ENCODE peak calls at places on chromosomes 11 and 22, in four cellular contexts. T is activated CD8-positive, alpha-beta T cell treated with anti-CD3 and anti-CD28 coated beads for 36 hours; W is heart right ventricle; N is cardiac muscle cell. D is an unnamed sample.

GRCh38 chr22:27086080-27086479 is 428.7 kb downstream of the MIAT start:
- DNase-seq in N (no peak), T (no peak), W (no peak), D (no peak)

GRCh38 chr22:37174964-37175363 is 13.1 kb downstream of the C1QTNF6 start:
- DNase-seq in W (no peak), N (no peak), T (no peak), D (no peak)

GRCh38 chr11:45606514-45607024 is 58.9 kb downstream of the CHST1 start:
- DNase-seq in N (peak; percentile 21), T (no peak), W (no peak), D (no peak)

GRCh38 chr11:14902650-14903350 is 10.8 kb upstream of the CYP2R1 start:
- DNase-seq in W (no peak), N (no peak), T (no peak), D (no peak)

GRCh38 chr11:115054541-115055538 is 376.5 kb downstream of the NXPE2 start:
- DNase-seq in W (peak; percentile 44), T (no peak), N (no peak), D (no peak)

GRCh38 chr11:32052218-32052617 is 38.7 kb upstream of the RCN1 start:
- DNase-seq in N (peak; percentile 73), T (peak; percentile 61), W (peak; percentile 27), D (peak; percentile 52)

GRCh38 chr11:43923327-43924111 is 18.9 kb upstream of the C11orf96 start:
- DNase-seq in N (no peak), W (peak; percentile 44), T (no peak), D (no peak)

GRCh38 chr11:27370374-27370773 is 7.4 kb upstream of the CCDC34 start:
- DNase-seq in T (no peak), N (no peak), W (no peak), D (no peak)

GRCh38 chr22:35148381-35148780 is 82.4 kb downstream of the ISX start:
- DNase-seq in T (no peak), W (no peak), N (no peak), D (no peak)

GRCh38 chr22:49044776-49045175 is 782.9 kb downstream of the BRD1 start:
- DNase-seq in T (no peak), W (no peak), N (no peak), D (no peak)

GRCh38 chr11:114250993-114251796 is 45.0 kb upstream of the NNMT start:
- DNase-seq in W (no peak), N (no peak), T (no peak), D (no peak)

GRCh38 chr11:130145975-130146776 is 13.4 kb upstream of the ST14 start:
- DNase-seq in W (peak; percentile 27), N (no peak), T (no peak), D (no peak)

GRCh38 chr22:39027717-39028116 is 6.8 kb downstream of the APOBEC3D start:
- DNase-seq in N (no peak), T (no peak), W (no peak), D (no peak)

GRCh38 chr11:120900642-120901041 is 123.3 kb upstream of the TBCEL start:
- DNase-seq in N (peak; percentile 80), W (no peak), T (no peak), D (no peak)

GRCh38 chr11:90171359-90171758 is 36.9 kb downstream of the NAALAD2 start:
- DNase-seq in N (no peak), T (no peak), W (no peak), D (no peak)

GRCh38 chr11:91608662-91609061 is 616.0 kb upstream of the FAT3 start:
- DNase-seq in T (no peak), N (no peak), W (no peak), D (no peak)

GRCh38 chr11:14773755-14774154 is 118.3 kb downstream of the CYP2R1 start:
- DNase-seq in N (no peak), T (peak; percentile 20), W (no peak), D (no peak)

GRCh38 chr11:68460741-68461283 is at the start of gene PPP6R3:
- DNase-seq in N (no peak), T (no peak), W (no peak), D (no peak)

GRCh38 chr11:21895686-21896085 is 297.2 kb upstream of the ANO5 start:
- DNase-seq in N (no peak), W (no peak), T (no peak), D (no peak)

GRCh38 chr22:35126993-35127392 is 61.0 kb downstream of the ISX start:
- DNase-seq in T (peak; percentile 9), N (no peak), W (no peak), D (peak; percentile 56)

DNA sequence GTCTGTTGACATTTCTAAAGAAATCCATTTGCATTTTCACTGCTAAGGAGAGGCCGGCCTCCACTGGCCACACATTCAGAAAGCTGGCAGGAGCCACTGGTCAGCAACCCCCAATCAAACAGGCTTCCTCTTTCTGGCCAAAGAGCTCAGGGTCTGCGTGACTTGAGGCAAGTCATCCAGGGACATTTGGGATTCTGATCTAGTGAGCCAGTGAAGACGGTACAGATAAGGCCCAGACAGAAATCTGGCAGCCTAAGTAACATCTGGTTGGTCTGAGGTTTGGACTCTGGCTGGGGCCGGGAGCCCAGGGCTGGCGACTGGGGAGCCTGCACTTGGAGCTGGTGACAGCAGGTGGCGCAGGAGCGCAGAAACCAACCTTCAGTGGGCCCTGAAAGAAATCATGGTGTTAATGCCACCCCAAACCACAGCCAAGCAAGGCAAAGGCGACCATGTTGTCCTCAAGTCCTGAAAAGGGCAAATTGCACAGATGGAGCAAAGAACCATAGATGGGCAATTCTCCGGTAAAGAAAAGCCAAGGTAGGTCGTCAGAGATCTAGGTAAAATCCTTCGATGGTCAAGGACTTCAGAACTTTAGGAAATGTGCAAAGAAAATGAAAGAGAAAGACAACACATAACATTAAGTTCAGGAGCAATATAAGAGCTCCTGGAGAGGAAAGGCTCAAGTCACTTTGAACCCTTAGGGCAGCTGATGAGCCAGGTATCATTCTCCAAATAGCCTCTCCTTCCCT is 99.4 kb upstream of the BLID start:
- DNase-seq in W (peak; percentile 86), T (peak; percentile 48), N (peak; percentile 78), D (peak; percentile 64)
- TF ChIP-seq CTCF in W (peak; percentile 96), T (peak; percentile 81), N (peak; percentile 95), D (peak; percentile 85)

GRCh38 chr11:49851511-49851910 is 100.7 kb upstream of the OR4C13 start:
- DNase-seq in W (no peak), N (no peak), T (no peak), D (no peak)

DNA sequence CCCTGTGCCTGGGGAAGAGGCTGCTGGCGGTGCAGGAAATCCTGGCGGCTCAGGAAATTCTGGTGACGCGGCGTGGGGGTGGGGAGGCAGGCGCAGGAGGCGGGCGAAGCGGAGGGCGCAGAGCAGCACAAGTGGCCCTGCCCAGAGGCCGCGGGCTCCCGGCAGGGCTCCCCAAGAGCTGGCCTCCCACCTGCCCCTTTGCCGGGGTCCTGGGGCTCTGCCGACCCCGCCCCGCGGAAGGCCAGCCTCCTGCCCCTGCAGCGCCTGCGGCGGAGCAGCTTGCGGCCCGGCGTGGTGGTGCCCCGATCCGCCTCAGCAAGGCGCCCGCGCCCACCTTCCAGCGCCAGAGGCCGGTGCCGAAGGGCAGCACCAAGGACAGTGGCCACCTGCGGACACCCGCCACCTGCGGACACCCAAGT is 100.2 kb upstream of the OR4C13 start:
- DNase-seq in T (no peak), W (no peak), N (no peak), D (no peak)
- TF ChIP-seq CTCF in T (no peak), W (no peak), N (no peak), D (no peak)

DNA sequence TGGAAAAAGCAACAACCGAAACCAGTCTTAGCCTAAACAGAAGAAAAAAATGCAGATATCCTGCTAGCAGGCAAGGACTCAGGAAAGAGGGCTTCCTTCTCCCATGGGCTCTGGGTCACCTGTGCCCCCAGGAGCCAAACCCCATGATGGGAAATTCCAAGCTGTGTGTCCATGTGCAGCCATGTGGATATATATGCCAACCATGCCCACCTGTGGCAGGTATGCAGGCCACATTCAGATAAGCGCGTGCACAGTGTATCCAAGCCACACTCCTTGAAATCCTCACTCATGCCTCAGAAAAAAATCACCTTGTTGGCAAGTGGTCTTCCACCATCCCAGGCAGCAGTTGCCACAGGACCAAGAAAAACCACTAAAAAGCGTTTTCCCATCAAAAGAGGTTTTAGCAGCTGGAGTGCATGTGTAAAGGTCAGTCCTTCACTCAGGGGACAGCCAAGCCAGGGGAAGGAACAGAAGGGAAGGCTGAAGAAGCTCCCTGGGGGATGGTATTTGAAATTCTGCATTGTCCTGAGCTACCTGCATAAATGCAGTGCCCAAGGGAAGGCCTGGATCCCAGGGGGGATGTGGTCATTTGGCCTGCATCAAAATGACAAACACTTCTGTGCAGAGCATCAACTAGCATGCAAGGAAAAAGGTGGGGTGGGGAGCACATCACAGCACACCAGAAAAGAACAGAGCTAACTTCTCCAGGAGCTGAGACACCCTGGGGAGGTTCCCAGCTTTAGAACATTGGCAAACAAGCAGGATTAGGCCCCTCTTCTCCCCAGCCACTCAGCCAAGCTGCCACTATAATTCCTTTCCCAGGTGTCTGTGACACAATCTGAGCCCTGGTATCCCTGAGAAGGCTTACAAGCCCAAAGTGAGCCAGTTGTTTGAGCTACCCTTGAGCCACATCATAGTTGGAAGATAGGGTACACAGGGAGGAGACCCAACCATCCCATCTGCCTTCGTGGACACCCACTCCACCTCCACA is 76.2 kb downstream of the GALNT18 start:
- DNase-seq in T (no peak), W (no peak), N (no peak), D (no peak)
- TF ChIP-seq CTCF in T (no peak), W (no peak), N (no peak), D (no peak)

GRCh38 chr11:101288392-101288791 is 158.8 kb upstream of the PGR start:
- DNase-seq in W (no peak), N (no peak), T (no peak), D (no peak)
- TF ChIP-seq CTCF in W (no peak), N (no peak), T (no peak), D (no peak)

GRCh38 chr11:37248145-37248544 is 650.1 kb upstream of the RAG2 start:
- DNase-seq in T (no peak), W (no peak), N (no peak), D (no peak)
- TF ChIP-seq CTCF in T (no peak), W (no peak), N (no peak), D (no peak)

DNA sequence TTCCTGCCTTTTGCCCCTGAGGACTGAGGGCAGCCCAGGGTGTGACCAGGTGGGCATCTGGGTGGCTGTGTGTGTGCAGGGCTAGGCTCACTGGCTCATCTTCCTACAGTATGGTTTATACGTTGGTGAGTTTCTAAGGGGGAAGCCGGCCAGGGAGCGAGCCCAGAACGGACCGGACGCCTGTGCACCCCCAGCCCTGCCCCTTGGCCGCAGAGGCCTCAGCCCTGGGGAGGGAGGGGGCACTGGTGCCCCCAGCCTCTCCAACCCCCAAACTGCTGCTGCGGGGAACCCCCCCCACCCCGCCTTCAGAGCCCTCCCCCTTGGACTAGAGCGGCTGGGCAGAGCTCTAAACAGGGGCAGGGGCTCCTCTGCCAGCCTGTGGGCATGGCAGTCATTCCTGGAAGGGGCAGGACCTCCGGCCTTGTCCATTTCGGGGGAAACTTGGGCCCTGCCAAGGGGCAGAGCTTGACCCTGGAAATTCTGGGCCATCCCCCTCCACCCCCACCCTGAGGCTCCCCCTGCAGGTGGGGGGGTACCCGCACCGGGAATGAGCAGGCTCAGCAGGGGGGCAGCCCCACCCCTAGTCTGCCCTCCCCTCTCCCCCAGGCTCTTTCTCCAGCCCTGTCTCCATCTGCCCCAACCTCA is 5.4 kb downstream of the YIF1A start:
- DNase-seq in N (no peak), W (no peak), T (no peak), D (no peak)
- TF ChIP-seq CTCF in N (no peak), W (no peak), T (no peak), D (no peak)